ENCODE peak calls at places on chromosomes 16 and 17, in seven cellular contexts. N, Y, A, J, R, M and E are unnamed samples.

GRCh38 chr16:30841332-30841731 is 52.5 kb downstream of the BCL7C start:
- DNase-seq in N (no peak), Y (no peak), A (no peak), J (no peak), R (no peak), M (no peak), E (no peak)

GRCh38 chr17:2266045-2266864 is 37.3 kb downstream of the SMG6 start:
- DNase-seq in N (no peak), Y (no peak), A (no peak), J (peak), R (peak), M (no peak), E (no peak)

GRCh38 chr17:81219476-81220180 is 3.1 kb downstream of the CEP131 start:
- DNase-seq in N (no peak), Y (no peak), A (peak), J (no peak), R (no peak), M (no peak), E (no peak)

GRCh38 chr17:73770849-73771229 is 126.6 kb upstream of the SDK2 start:
- DNase-seq in N (no peak), Y (no peak), A (no peak), J (no peak), R (no peak), M (no peak), E (no peak)

GRCh38 chr16:8565498-8565897 is 24.8 kb downstream of the TMEM114 start:
- DNase-seq in N (no peak), Y (no peak), A (no peak), J (no peak), R (no peak), M (no peak), E (no peak)

GRCh38 chr17:4161179-4161559 is 18.2 kb downstream of the CYB5D2 start:
- DNase-seq in N (no peak), Y (no peak), A (peak), J (no peak), R (no peak), M (no peak), E (no peak)

GRCh38 chr17:64938290-64938689 is 19.0 kb upstream of the LRRC37A3 start:
- DNase-seq in N (no peak), Y (no peak), A (peak), J (no peak), R (no peak), M (no peak), E (no peak)

GRCh38 chr17:76868669-76869208 is 535 bp downstream of the MGAT5B start:
- DNase-seq in N (no peak), Y (no peak), A (no peak), J (no peak), R (no peak), M (no peak), E (no peak)

GRCh38 chr17:13601776-13602551 is at the start of gene HS3ST3A1:
- DNase-seq in N (peak), Y (no peak), A (peak), J (no peak), R (no peak), M (no peak), E (no peak)

GRCh38 chr16:67170948-67171649 is 761 bp downstream of the NOL3 start:
- DNase-seq in N (no peak), Y (no peak), A (no peak), J (no peak), R (no peak), M (no peak), E (no peak)

GRCh38 chr16:67594956-67595355 is 32.6 kb downstream of the CTCF start:
- DNase-seq in N (no peak), Y (no peak), A (peak), J (no peak), R (no peak), M (no peak), E (no peak)

GRCh38 chr17:38870259-38871165 is 654 bp downstream of the LASP1 start:
- DNase-seq in N (peak), Y (no peak), A (peak), J (peak), R (peak), M (peak), E (no peak)

GRCh38 chr17:36992701-36993100 is 43.9 kb downstream of the AATF start:
- DNase-seq in N (no peak), Y (no peak), A (no peak), J (no peak), R (no peak), M (no peak), E (no peak)

GRCh38 chr17:64063766-64064224 is 43.4 kb upstream of the ICAM2 start:
- DNase-seq in N (peak), Y (no peak), A (peak), J (peak), R (no peak), M (no peak), E (no peak)

GRCh38 chr16:80274576-80275191 is 266.1 kb upstream of the DYNLRB2 start:
- DNase-seq in N (no peak), Y (no peak), A (peak), J (no peak), R (no peak), M (no peak), E (no peak)

GRCh38 chr17:76791053-76791980 is 53.4 kb downstream of the MFSD11 start:
- DNase-seq in N (no peak), Y (no peak), A (peak), J (peak), R (peak), M (no peak), E (peak)

GRCh38 chr17:46152423-46152822 is 40.8 kb downstream of the KANSL1 start:
- DNase-seq in N (no peak), Y (no peak), A (no peak), J (no peak), R (no peak), M (no peak), E (no peak)

GRCh38 chr17:8621585-8621984 is 8.9 kb downstream of the MYH10 start:
- DNase-seq in N (no peak), Y (no peak), A (no peak), J (no peak), R (no peak), M (no peak), E (no peak)

GRCh38 chr16:85746431-85747227 is 4.3 kb downstream of the C16orf74 start:
- DNase-seq in N (no peak), Y (no peak), A (peak), J (no peak), R (no peak), M (no peak), E (no peak)

GRCh38 chr17:20206068-20206467 is 196.9 kb downstream of the SPECC1 start:
- DNase-seq in N (no peak), Y (no peak), A (peak), J (peak), R (peak), M (no peak), E (peak)

GRCh38 chr16:7330709-7331108 is 1.9 kb upstream of the RBFOX1 start:
- DNase-seq in N (no peak), Y (no peak), A (no peak), J (no peak), R (no peak), M (no peak), E (no peak)

GRCh38 chr17:66507103-66507923 is 204.9 kb downstream of the PRKCA start:
- DNase-seq in N (no peak), Y (no peak), A (peak), J (no peak), R (no peak), M (no peak), E (no peak)

GRCh38 chr17:50612281-50612680 is 22.4 kb upstream of the ABCC3 start:
- DNase-seq in N (no peak), Y (no peak), A (no peak), J (no peak), R (no peak), M (no peak), E (no peak)

GRCh38 chr16:1197237-1197866 is 27.7 kb downstream of the TPSG1 start:
- DNase-seq in N (no peak), Y (no peak), A (no peak), J (no peak), R (no peak), M (no peak), E (no peak)

GRCh38 chr17:78256705-78257559 is 25.5 kb downstream of the TMEM235 start:
- DNase-seq in N (peak), Y (no peak), A (no peak), J (no peak), R (no peak), M (no peak), E (no peak)

GRCh38 chr16:56421313-56421712 is 4.0 kb downstream of the AMFR start:
- DNase-seq in N (no peak), Y (no peak), A (no peak), J (no peak), R (no peak), M (no peak), E (no peak)

GRCh38 chr17:75075597-75076253 is 12.0 kb upstream of the SLC16A5 start:
- DNase-seq in N (no peak), Y (no peak), A (no peak), J (no peak), R (no peak), M (no peak), E (no peak)

GRCh38 chr17:36791150-36791653 is 146.1 kb upstream of the LHX1 start:
- DNase-seq in N (no peak), Y (no peak), A (no peak), J (no peak), R (no peak), M (no peak), E (no peak)

GRCh38 chr17:56930739-56931337 is 17.0 kb upstream of the TRIM25 start:
- DNase-seq in N (no peak), Y (no peak), A (no peak), J (no peak), R (no peak), M (no peak), E (no peak)